ENCODE peak calls at places on chromosomes 5 and 9, in four cellular contexts. One of them, this sample, is unnamed.

GRCh38 chr5:30102185-30102584 is 1091.3 kb upstream of the CDH6 start:
- DNase-seq in AG20443: no peak
- DNase-seq in GDM1: no peak
- DNase-seq in NCI-H69: no peak
- DNase-seq in this sample: no peak

GRCh38 chr5:169083394-169084018 is 217.4 kb downstream of the SLIT3 start:
- DNase-seq in AG20443: no peak
- DNase-seq in GDM1: no peak
- DNase-seq in NCI-H69: peak
- DNase-seq in this sample: no peak

GRCh38 chr5:147668385-147668784 is 114.1 kb downstream of the JAKMIP2 start:
- DNase-seq in AG20443: no peak
- DNase-seq in GDM1: no peak
- DNase-seq in NCI-H69: peak
- DNase-seq in this sample: no peak

GRCh38 chr9:101977614-101978210 is 239.3 kb upstream of the GRIN3A start:
- DNase-seq in AG20443: peak
- DNase-seq in GDM1: no peak
- DNase-seq in NCI-H69: peak
- DNase-seq in this sample: no peak

GRCh38 chr5:39633057-39633456 is 208.3 kb upstream of the DAB2 start:
- DNase-seq in AG20443: no peak
- DNase-seq in GDM1: no peak
- DNase-seq in NCI-H69: no peak
- DNase-seq in this sample: no peak

GRCh38 chr9:14278291-14278721 is 35.6 kb downstream of the NFIB start:
- DNase-seq in AG20443: peak
- DNase-seq in GDM1: no peak
- DNase-seq in NCI-H69: no peak
- DNase-seq in this sample: no peak

GRCh38 chr5:100832252-100833230 is 70.5 kb downstream of the ST8SIA4 start:
- DNase-seq in AG20443: no peak
- DNase-seq in GDM1: no peak
- DNase-seq in NCI-H69: no peak
- DNase-seq in this sample: no peak

GRCh38 chr9:88322906-88323566 is 65.2 kb upstream of the SPIN1 start:
- DNase-seq in AG20443: peak
- DNase-seq in GDM1: peak
- DNase-seq in NCI-H69: no peak
- DNase-seq in this sample: no peak

GRCh38 chr5:69131304-69131703 is 35.6 kb upstream of the CCNB1 start:
- DNase-seq in AG20443: no peak
- DNase-seq in GDM1: no peak
- DNase-seq in NCI-H69: no peak
- DNase-seq in this sample: no peak

GRCh38 chr5:172816887-172817418 is 17.1 kb upstream of the ERGIC1 start:
- DNase-seq in AG20443: peak
- DNase-seq in GDM1: no peak
- DNase-seq in NCI-H69: no peak
- DNase-seq in this sample: peak

GRCh38 chr9:89911721-89912604 is 307.2 kb downstream of the GADD45G start:
- DNase-seq in AG20443: peak
- DNase-seq in GDM1: no peak
- DNase-seq in NCI-H69: no peak
- DNase-seq in this sample: no peak

GRCh38 chr5:181120761-181121160 is 10.2 kb downstream of the OR2V1 start:
- DNase-seq in AG20443: no peak
- DNase-seq in GDM1: no peak
- DNase-seq in NCI-H69: no peak
- DNase-seq in this sample: no peak

GRCh38 chr9:85900504-85901201 is 40.3 kb upstream of the NAA35 start:
- DNase-seq in AG20443: peak
- DNase-seq in GDM1: peak
- DNase-seq in NCI-H69: peak
- DNase-seq in this sample: peak

GRCh38 chr5:73825219-73825618 is 199.2 kb downstream of the ARHGEF28 start:
- DNase-seq in AG20443: no peak
- DNase-seq in GDM1: no peak
- DNase-seq in NCI-H69: peak
- DNase-seq in this sample: no peak

GRCh38 chr5:17039170-17039569 is 103.1 kb upstream of the MYO10 start:
- DNase-seq in AG20443: no peak
- DNase-seq in GDM1: no peak
- DNase-seq in NCI-H69: no peak
- DNase-seq in this sample: no peak

GRCh38 chr5:158877124-158877581 is 222.6 kb downstream of the EBF1 start:
- DNase-seq in AG20443: no peak
- DNase-seq in GDM1: no peak
- DNase-seq in NCI-H69: no peak
- DNase-seq in this sample: peak

GRCh38 chr5:41527201-41527779 is 16.9 kb upstream of the PLCXD3 start:
- DNase-seq in AG20443: peak
- DNase-seq in GDM1: no peak
- DNase-seq in NCI-H69: no peak
- DNase-seq in this sample: peak

GRCh38 chr9:108535526-108535925 is 320.3 kb downstream of the ACTL7B start:
- DNase-seq in AG20443: no peak
- DNase-seq in GDM1: no peak
- DNase-seq in NCI-H69: peak
- DNase-seq in this sample: peak

GRCh38 chr9:92639791-92640271 is 30.1 kb downstream of the IPPK start:
- DNase-seq in AG20443: no peak
- DNase-seq in GDM1: no peak
- DNase-seq in NCI-H69: no peak
- DNase-seq in this sample: no peak

GRCh38 chr9:27162045-27162444 is 53.0 kb downstream of the TEK start:
- DNase-seq in AG20443: peak
- DNase-seq in GDM1: no peak
- DNase-seq in NCI-H69: no peak
- DNase-seq in this sample: peak

GRCh38 chr5:171462928-171463843 is 43.7 kb downstream of the FGF18 start:
- DNase-seq in AG20443: no peak
- DNase-seq in GDM1: no peak
- DNase-seq in NCI-H69: peak
- DNase-seq in this sample: no peak

GRCh38 chr5:146447734-146448380 is 724 bp downstream of the TCERG1 start:
- DNase-seq in AG20443: no peak
- DNase-seq in GDM1: no peak
- DNase-seq in NCI-H69: peak
- DNase-seq in this sample: no peak

GRCh38 chr5:165361143-165361542 is 1855.7 kb downstream of the MAT2B start:
- DNase-seq in AG20443: no peak
- DNase-seq in GDM1: peak
- DNase-seq in NCI-H69: peak
- DNase-seq in this sample: no peak

GRCh38 chr9:130263601-130264413 is 1.8 kb upstream of the HMCN2 start:
- DNase-seq in AG20443: peak
- DNase-seq in GDM1: no peak
- DNase-seq in NCI-H69: peak
- DNase-seq in this sample: no peak

GRCh38 chr9:117714282-117714681 is 10.1 kb downstream of the TLR4 start:
- DNase-seq in AG20443: no peak
- DNase-seq in GDM1: no peak
- DNase-seq in NCI-H69: peak
- DNase-seq in this sample: no peak

GRCh38 chr5:83035373-83036170 is 41.6 kb downstream of the TMEM167A start:
- DNase-seq in AG20443: peak
- DNase-seq in GDM1: no peak
- DNase-seq in NCI-H69: peak
- DNase-seq in this sample: no peak

This sample was measured in osteoblast.